ENCODE peak calls at places on chromosomes 2 and 18, in six cellular contexts. J is NCI-H2171 treated with DMSO at 0.1 percent for 48 hours, H is NCI-H2081, B is iris pigment epithelial cell, M is endothelial cell, D is HEK293T. I is an unnamed sample.

GRCh38 chr2:38068228-38068627 is 7.7 kb downstream of the CYP1B1 start:
- DNase-seq in B (peak; percentile 69), D (no peak), H (no peak), M (no peak), J (no peak), I (peak; percentile 78)

GRCh38 chr2:38076710-38077430 is 919 bp upstream of the CYP1B1 start:
- DNase-seq in M (peak; percentile 55), J (peak; percentile 72), B (peak; percentile 93), H (peak; percentile 60), D (peak; percentile 73), I (peak; percentile 98)

GRCh38 chr2:226618875-226619605 is 180.6 kb downstream of the IRS1 start:
- DNase-seq in J (peak; percentile 30), B (peak; percentile 71), D (no peak), M (no peak), H (peak; percentile 77), I (peak; percentile 49)

GRCh38 chr2:12045864-12046291 is 299.4 kb downstream of the LPIN1 start:
- DNase-seq in J (peak; percentile 68), H (no peak), M (no peak), D (no peak), B (no peak), I (no peak)

GRCh38 chr2:136113767-136114070 is 4.2 kb downstream of the CXCR4 start:
- DNase-seq in H (no peak), J (no peak), M (no peak), B (no peak), D (no peak), I (peak; percentile 28)

GRCh38 chr2:238906254-238906935 is 58.5 kb downstream of the TWIST2 start:
- DNase-seq in H (no peak), B (no peak), M (no peak), D (no peak), J (no peak), I (no peak)

GRCh38 chr2:66446178-66446860 is 11.4 kb downstream of the MEIS1 start:
- DNase-seq in H (no peak), M (peak; percentile 52), B (no peak), J (no peak), D (no peak), I (no peak)

GRCh38 chr18:468841-469796 is 31.4 kb downstream of the COLEC12 start:
- DNase-seq in B (no peak), H (peak; percentile 33), J (peak; percentile 56), M (no peak), D (no peak), I (peak; percentile 33)

GRCh38 chr2:223725494-223725893 is 111.9 kb downstream of the AP1S3 start:
- DNase-seq in D (peak; percentile 59), B (peak; percentile 97), H (peak; percentile 33), M (peak; percentile 72), J (no peak), I (peak; percentile 72)

GRCh38 chr2:32009479-32010256 is 1.1 kb downstream of the MEMO1 start:
- DNase-seq in D (peak; percentile 38), H (peak; percentile 41), B (peak; percentile 33), M (peak; percentile 44), J (peak; percentile 20), I (peak; percentile 81)

GRCh38 chr2:173571021-173571821 is 216.5 kb downstream of the CDCA7 start:
- DNase-seq in D (peak; percentile 37), M (peak; percentile 11), B (peak; percentile 29), J (peak; percentile 88), H (peak; percentile 80), I (peak; percentile 30)

GRCh38 chr18:58615150-58616132 is 13.4 kb downstream of the ALPK2 start:
- DNase-seq in J (no peak), M (no peak), D (no peak), B (no peak), H (no peak), I (no peak)

GRCh38 chr18:25678226-25678625 is 326.3 kb upstream of the ZNF521 start:
- DNase-seq in D (no peak), H (no peak), J (no peak), M (no peak), B (no peak), I (no peak)

GRCh38 chr18:28781616-28782362 is 604.9 kb upstream of the CDH2 start:
- DNase-seq in B (no peak), D (no peak), M (no peak), J (no peak), H (no peak), I (no peak)

GRCh38 chr2:46943881-46944798 is 28.5 kb upstream of the MCFD2 start:
- DNase-seq in D (no peak), M (no peak), J (no peak), H (no peak), B (no peak), I (no peak)

GRCh38 chr2:166335284-166335683 is 40.5 kb downstream of the SCN9A start:
- DNase-seq in H (peak; percentile 28), D (no peak), M (no peak), B (peak; percentile 36), J (no peak), I (no peak)

GRCh38 chr2:73984922-73985317 is 210 bp downstream of the TET3 start:
- DNase-seq in D (peak; percentile 42), B (no peak), H (peak; percentile 53), M (peak; percentile 56), J (peak; percentile 38), I (no peak)

GRCh38 chr2:10467401-10467800 is 19.3 kb upstream of the ODC1 start:
- DNase-seq in H (no peak), M (peak; percentile 22), B (no peak), J (no peak), D (no peak), I (peak; percentile 51)

GRCh38 chr2:211035548-211036185 is 479.3 kb downstream of the CPS1 start:
- DNase-seq in H (peak; percentile 21), J (peak; percentile 3), M (peak; percentile 31), B (peak; percentile 36), D (peak; percentile 7), I (no peak)